ENCODE peak calls at places on chromosomes 2 and 18, in five cellular contexts. D, K, W, Q and R are unnamed samples.

GRCh38 chr2:29238497-29238896 is 123.3 kb downstream of the CLIP4 start:
- DNase-seq in D (no peak), K (peak), W (no peak), Q (peak), R (no peak)

GRCh38 chr2:102070058-102070642 is 72.4 kb upstream of the IL1R1 start:
- DNase-seq in D (peak), K (peak), W (peak), Q (no peak), R (peak)

GRCh38 chr2:118046628-118047210 is 32.8 kb upstream of the CCDC93 start:
- DNase-seq in D (no peak), K (peak), W (no peak), Q (no peak), R (no peak)

GRCh38 chr18:195651-196050 is 37.3 kb downstream of the USP14 start:
- DNase-seq in D (no peak), K (no peak), W (no peak), Q (no peak), R (no peak)

GRCh38 chr18:24497052-24497754 is 36.8 kb downstream of the HRH4 start:
- DNase-seq in D (no peak), K (peak), W (no peak), Q (no peak), R (no peak)

GRCh38 chr2:71788601-71789240 is 335.4 kb downstream of the DYSF start:
- DNase-seq in D (peak), K (no peak), W (no peak), Q (no peak), R (no peak)

GRCh38 chr2:217103752-217104540 is 244.1 kb upstream of the TNP1 start:
- DNase-seq in D (no peak), K (peak), W (no peak), Q (no peak), R (no peak)

GRCh38 chr2:159266554-159266953 is 19.9 kb downstream of the WDSUB1 start:
- DNase-seq in D (no peak), K (no peak), W (no peak), Q (no peak), R (no peak)

GRCh38 chr2:213281156-213281555 is 3.1 kb upstream of the SPAG16 start:
- DNase-seq in D (no peak), K (peak), W (no peak), Q (no peak), R (no peak)

GRCh38 chr2:139454251-139454650 is 674.1 kb upstream of the NXPH2 start:
- DNase-seq in D (no peak), K (no peak), W (no peak), Q (no peak), R (no peak)

GRCh38 chr2:96530474-96531357 is 5.8 kb upstream of the ARID5A start:
- DNase-seq in D (no peak), K (no peak), W (no peak), Q (peak), R (no peak)

GRCh38 chr18:74980669-74981068 is 228.3 kb downstream of the PTGR3 start:
- DNase-seq in D (no peak), K (no peak), W (no peak), Q (no peak), R (no peak)

GRCh38 chr18:74976331-74976909 is 232.5 kb downstream of the PTGR3 start:
- DNase-seq in D (no peak), K (no peak), W (no peak), Q (no peak), R (no peak)

GRCh38 chr18:74981476-74981875 is 227.5 kb downstream of the PTGR3 start:
- DNase-seq in D (no peak), K (no peak), W (no peak), Q (no peak), R (no peak)

GRCh38 chr18:74972354-74972753 is 236.6 kb downstream of the PTGR3 start:
- DNase-seq in D (no peak), K (no peak), W (no peak), Q (no peak), R (no peak)

DNA sequence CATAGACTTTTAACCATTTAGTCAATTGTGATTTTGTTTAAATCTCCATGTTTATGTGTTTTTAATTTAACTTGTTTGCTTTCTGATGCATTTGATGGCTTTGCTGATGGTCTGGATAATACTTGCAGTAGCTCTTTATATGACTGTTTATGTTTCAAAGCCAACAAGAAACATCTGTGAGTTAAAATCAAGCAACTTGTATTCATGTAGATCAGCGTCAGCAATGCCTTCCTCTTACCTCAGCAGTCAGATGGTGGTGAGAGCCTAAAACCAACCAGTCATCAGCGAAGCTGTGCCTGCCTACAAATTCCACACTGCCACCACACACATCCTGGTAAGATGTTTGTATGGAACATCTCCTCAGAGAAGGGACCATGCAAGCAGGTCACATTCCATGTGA is 231.9 kb downstream of the PTGR3 start:
- DNase-seq in D (no peak), K (no peak), W (no peak), Q (no peak), R (no peak)
- H3K4me3 ChIP-seq in D (no peak), K (no peak), W (no peak), Q (no peak), R (no peak)

GRCh38 chr2:236884776-236885175 is 200.9 kb upstream of the COPS8 start:
- DNase-seq in D (peak), K (no peak), W (no peak), Q (no peak), R (no peak)
- H3K4me3 ChIP-seq in D (no peak), K (no peak), W (no peak), Q (no peak), R (no peak)

GRCh38 chr2:16105664-16106281 is 165.4 kb downstream of the MYCN start:
- DNase-seq in D (no peak), K (no peak), W (no peak), Q (peak), R (no peak)
- H3K4me3 ChIP-seq in D (no peak), K (no peak), W (no peak), Q (no peak), R (no peak)

GRCh38 chr2:200586644-200586975 is 796 bp downstream of the AOX1 start:
- DNase-seq in D (no peak), K (no peak), W (no peak), Q (no peak), R (no peak)
- H3K4me3 ChIP-seq in D (peak), K (peak), W (peak), Q (peak), R (peak)

DNA sequence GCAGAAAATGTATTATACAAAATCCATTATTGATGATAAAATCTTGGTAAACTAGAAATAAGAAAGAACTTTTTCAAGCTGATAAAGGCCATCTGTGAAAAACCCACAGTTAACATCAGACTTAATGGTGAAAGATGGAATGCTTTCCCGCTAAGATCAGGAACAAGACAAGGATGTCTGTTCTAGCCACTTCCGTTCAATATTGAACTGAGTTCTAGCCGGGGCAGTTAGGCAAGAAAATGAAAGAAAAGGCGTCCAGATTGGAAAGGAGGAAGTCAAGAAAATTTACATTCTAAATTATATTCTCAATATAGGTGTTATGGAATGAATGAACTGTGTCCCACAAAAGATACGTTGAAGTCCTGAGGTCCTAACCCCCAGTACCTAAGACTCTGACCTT is 39.1 kb upstream of the DTNB start:
- DNase-seq in D (no peak), K (no peak), W (no peak), Q (no peak), R (no peak)
- H3K4me3 ChIP-seq in D (no peak), K (no peak), W (no peak), Q (no peak), R (no peak)

GRCh38 chr2:174611006-174611405 is 13.4 kb upstream of the WIPF1 start:
- DNase-seq in D (no peak), K (no peak), W (no peak), Q (no peak), R (no peak)
- H3K4me3 ChIP-seq in D (no peak), K (no peak), W (no peak), Q (no peak), R (no peak)

DNA sequence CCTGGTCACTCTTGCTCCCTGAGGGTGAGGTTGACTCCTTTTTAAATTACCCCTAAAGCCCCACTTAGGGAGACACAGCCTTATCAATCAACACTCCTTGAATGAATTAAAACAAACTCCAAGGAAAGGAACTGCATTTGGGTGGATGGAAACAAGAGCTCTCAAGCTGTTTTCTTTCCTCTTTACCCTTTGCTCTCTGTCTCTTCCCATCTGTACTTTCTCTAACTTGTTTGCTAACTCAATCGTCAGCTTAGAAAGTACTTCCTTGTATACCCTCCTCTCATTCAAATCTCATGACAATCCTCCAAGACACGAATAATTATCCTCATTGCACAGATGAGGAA is 32.8 kb downstream of the ZFP36L2 start:
- DNase-seq in D (no peak), K (no peak), W (no peak), Q (no peak), R (no peak)
- H3K4me3 ChIP-seq in D (no peak), K (no peak), W (no peak), Q (no peak), R (no peak)

GRCh38 chr18:3979024-3979423 is 476.1 kb downstream of the DLGAP1 start:
- DNase-seq in D (no peak), K (no peak), W (no peak), Q (no peak), R (no peak)

GRCh38 chr18:3972291-3972985 is 482.7 kb downstream of the DLGAP1 start:
- DNase-seq in D (no peak), K (peak), W (no peak), Q (peak), R (no peak)

GRCh38 chr18:3966985-3967856 is 487.9 kb downstream of the DLGAP1 start:
- DNase-seq in D (no peak), K (peak), W (no peak), Q (peak), R (no peak)

GRCh38 chr18:3970929-3971328 is 484.2 kb downstream of the DLGAP1 start:
- DNase-seq in D (no peak), K (no peak), W (no peak), Q (no peak), R (no peak)

DNA sequence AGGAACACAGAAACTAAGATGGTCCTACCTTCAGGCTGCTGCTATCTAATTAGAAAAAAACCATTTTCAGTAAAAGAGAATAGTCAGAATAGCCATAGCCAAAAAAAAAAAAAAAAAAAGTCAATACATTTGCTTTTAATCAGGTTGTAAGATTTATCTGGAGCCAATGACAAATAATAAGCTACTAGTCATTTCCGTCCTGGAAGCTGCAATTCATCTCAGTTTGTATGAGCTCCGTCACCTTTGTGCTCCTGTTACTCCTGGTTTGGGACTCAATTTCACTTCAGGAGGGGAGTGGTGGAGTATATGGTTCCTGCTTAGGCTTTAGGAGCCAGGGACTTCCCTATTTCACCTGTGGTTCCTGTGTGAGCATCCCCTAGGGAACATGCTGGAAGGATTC is 481.9 kb downstream of the DLGAP1 start:
- DNase-seq in D (no peak), K (peak), W (no peak), Q (no peak), R (no peak)
- H3K4me3 ChIP-seq in D (no peak), K (no peak), W (no peak), Q (no peak), R (no peak)

DNA sequence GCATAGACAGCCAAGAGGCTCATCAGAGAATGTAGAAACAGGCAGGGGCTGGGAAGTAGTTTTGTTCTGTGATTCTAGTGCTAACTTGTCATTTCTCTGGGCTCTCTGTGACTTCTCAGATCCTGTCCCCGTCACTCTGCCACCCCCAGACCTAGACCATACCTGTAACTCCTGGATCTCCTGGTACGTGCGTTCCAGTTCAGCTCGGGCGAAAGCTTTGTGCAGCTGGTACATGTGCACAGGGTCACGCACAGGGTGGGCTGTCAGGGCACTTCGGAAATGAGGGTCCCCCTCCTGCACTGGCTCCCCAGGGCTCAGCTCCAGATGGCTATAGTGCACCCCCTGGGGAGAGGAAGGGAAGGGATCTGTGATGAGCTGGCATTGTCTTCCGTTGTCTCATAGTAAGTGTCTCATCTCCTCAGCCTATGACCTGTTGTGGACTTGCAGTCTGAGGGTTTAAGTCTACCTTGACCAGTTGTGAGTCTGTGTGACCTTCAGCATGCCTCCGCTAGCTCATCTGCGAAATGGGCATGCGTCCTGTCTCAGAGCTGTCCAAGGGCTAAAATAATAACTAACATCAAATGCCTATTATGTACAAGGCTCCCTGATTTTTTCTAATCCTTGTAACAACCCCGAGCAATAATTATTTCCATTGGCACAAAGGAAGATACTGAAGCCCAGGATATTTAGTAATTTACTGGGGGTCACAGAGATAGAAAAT is 2.7 kb downstream of the CHPF start:
- DNase-seq in D (no peak), K (no peak), W (no peak), Q (no peak), R (no peak)
- H3K4me3 ChIP-seq in D (no peak), K (no peak), W (no peak), Q (no peak), R (no peak)

GRCh38 chr18:54531402-54532065 is 59.5 kb upstream of the DYNAP start:
- DNase-seq in D (no peak), K (no peak), W (no peak), Q (no peak), R (no peak)
- H3K4me3 ChIP-seq in D (no peak), K (no peak), W (no peak), Q (no peak), R (no peak)